ENCODE peak calls at places on chromosomes 3 and 15, in eight cellular contexts. One of them, this sample, is unnamed.

GRCh38 chr15:98727115-98728040 is 79.0 kb downstream of the IGF1R start:
- DNase-seq in endodermal cell: peak
- DNase-seq in AG10803: peak
- DNase-seq in CD14-positive monocyte: no peak
- DNase-seq in lower leg skin: peak
- DNase-seq in cardiac muscle cell: peak
- DNase-seq in AG09309: peak
- DNase-seq in mammary epithelial cell: peak
- DNase-seq in this sample: peak

GRCh38 chr3:97984061-97984460 is 11.8 kb upstream of the RIOX2 start:
- DNase-seq in endodermal cell: no peak
- DNase-seq in AG10803: no peak
- DNase-seq in CD14-positive monocyte: no peak
- DNase-seq in lower leg skin: no peak
- DNase-seq in cardiac muscle cell: no peak
- DNase-seq in AG09309: no peak
- DNase-seq in mammary epithelial cell: no peak
- DNase-seq in this sample: no peak

GRCh38 chr3:70829101-70829500 is 516.7 kb upstream of the MDFIC2 start:
- DNase-seq in endodermal cell: no peak
- DNase-seq in AG10803: peak
- DNase-seq in CD14-positive monocyte: no peak
- DNase-seq in lower leg skin: no peak
- DNase-seq in cardiac muscle cell: peak
- DNase-seq in AG09309: peak
- DNase-seq in mammary epithelial cell: no peak
- DNase-seq in this sample: no peak

GRCh38 chr15:40309344-40309862 is 1.7 kb upstream of the PLCB2 start:
- DNase-seq in endodermal cell: no peak
- DNase-seq in AG10803: no peak
- DNase-seq in CD14-positive monocyte: no peak
- DNase-seq in lower leg skin: no peak
- DNase-seq in cardiac muscle cell: no peak
- DNase-seq in AG09309: no peak
- DNase-seq in mammary epithelial cell: no peak
- DNase-seq in this sample: no peak

GRCh38 chr15:98800437-98801233 is 152.3 kb downstream of the IGF1R start:
- DNase-seq in endodermal cell: peak
- DNase-seq in AG10803: peak
- DNase-seq in CD14-positive monocyte: no peak
- DNase-seq in lower leg skin: no peak
- DNase-seq in cardiac muscle cell: peak
- DNase-seq in AG09309: peak
- DNase-seq in mammary epithelial cell: peak
- DNase-seq in this sample: no peak

GRCh38 chr3:53725308-53725995 is 120.8 kb downstream of the CHDH start:
- DNase-seq in endodermal cell: no peak
- DNase-seq in AG10803: no peak
- DNase-seq in CD14-positive monocyte: no peak
- DNase-seq in lower leg skin: no peak
- DNase-seq in cardiac muscle cell: no peak
- DNase-seq in AG09309: no peak
- DNase-seq in mammary epithelial cell: no peak
- DNase-seq in this sample: no peak

GRCh38 chr3:179321585-179322322 is 1.1 kb upstream of the ZNF639 start:
- DNase-seq in endodermal cell: peak
- DNase-seq in AG10803: peak
- DNase-seq in CD14-positive monocyte: no peak
- DNase-seq in lower leg skin: no peak
- DNase-seq in cardiac muscle cell: peak
- DNase-seq in AG09309: no peak
- DNase-seq in mammary epithelial cell: peak
- DNase-seq in this sample: no peak

GRCh38 chr3:130626021-130626420 is 109.0 kb downstream of the COL6A6 start:
- DNase-seq in endodermal cell: no peak
- DNase-seq in AG10803: peak
- DNase-seq in CD14-positive monocyte: no peak
- DNase-seq in lower leg skin: no peak
- DNase-seq in cardiac muscle cell: no peak
- DNase-seq in AG09309: no peak
- DNase-seq in mammary epithelial cell: peak
- DNase-seq in this sample: no peak

GRCh38 chr3:22858486-22858885 is 344.6 kb upstream of the UBE2E2 start:
- DNase-seq in endodermal cell: no peak
- DNase-seq in AG10803: no peak
- DNase-seq in CD14-positive monocyte: no peak
- DNase-seq in lower leg skin: no peak
- DNase-seq in cardiac muscle cell: no peak
- DNase-seq in AG09309: no peak
- DNase-seq in mammary epithelial cell: no peak
- DNase-seq in this sample: no peak

GRCh38 chr3:191331443-191331842 is 1.1 kb upstream of the UTS2B start:
- DNase-seq in endodermal cell: no peak
- DNase-seq in AG10803: peak
- DNase-seq in CD14-positive monocyte: no peak
- DNase-seq in lower leg skin: no peak
- DNase-seq in cardiac muscle cell: peak
- DNase-seq in AG09309: no peak
- DNase-seq in mammary epithelial cell: peak
- DNase-seq in this sample: no peak

GRCh38 chr3:132703733-132704132 is 18.5 kb downstream of the NPHP3 start:
- DNase-seq in endodermal cell: no peak
- DNase-seq in AG10803: no peak
- DNase-seq in CD14-positive monocyte: no peak
- DNase-seq in lower leg skin: no peak
- DNase-seq in cardiac muscle cell: no peak
- DNase-seq in AG09309: no peak
- DNase-seq in mammary epithelial cell: no peak
- DNase-seq in this sample: no peak

GRCh38 chr3:179624471-179624870 is 19.9 kb downstream of the NDUFB5 start:
- DNase-seq in endodermal cell: no peak
- DNase-seq in AG10803: no peak
- DNase-seq in CD14-positive monocyte: no peak
- DNase-seq in lower leg skin: no peak
- DNase-seq in cardiac muscle cell: no peak
- DNase-seq in AG09309: peak
- DNase-seq in mammary epithelial cell: no peak
- DNase-seq in this sample: no peak

GRCh38 chr3:155241559-155241958 is 51.9 kb downstream of the STRIT1 start:
- DNase-seq in endodermal cell: no peak
- DNase-seq in AG10803: peak
- DNase-seq in CD14-positive monocyte: no peak
- DNase-seq in lower leg skin: no peak
- DNase-seq in cardiac muscle cell: peak
- DNase-seq in AG09309: peak
- DNase-seq in mammary epithelial cell: no peak
- DNase-seq in this sample: no peak

GRCh38 chr3:179348325-179349013 is 960 bp downstream of the MFN1 start:
- DNase-seq in endodermal cell: no peak
- DNase-seq in AG10803: no peak
- DNase-seq in CD14-positive monocyte: no peak
- DNase-seq in lower leg skin: no peak
- DNase-seq in cardiac muscle cell: no peak
- DNase-seq in AG09309: no peak
- DNase-seq in mammary epithelial cell: peak
- DNase-seq in this sample: no peak

GRCh38 chr3:52388348-52388821 is 56.5 kb downstream of the SEMA3G start:
- DNase-seq in endodermal cell: peak
- DNase-seq in AG10803: no peak
- DNase-seq in CD14-positive monocyte: no peak
- DNase-seq in lower leg skin: no peak
- DNase-seq in cardiac muscle cell: no peak
- DNase-seq in AG09309: no peak
- DNase-seq in mammary epithelial cell: no peak
- DNase-seq in this sample: no peak

GRCh38 chr3:52391096-52391495 is 53.8 kb downstream of the SEMA3G start:
- DNase-seq in endodermal cell: no peak
- DNase-seq in AG10803: no peak
- DNase-seq in CD14-positive monocyte: no peak
- DNase-seq in lower leg skin: no peak
- DNase-seq in cardiac muscle cell: no peak
- DNase-seq in AG09309: no peak
- DNase-seq in mammary epithelial cell: no peak
- DNase-seq in this sample: no peak

GRCh38 chr3:52392216-52392930 is 52.5 kb downstream of the SEMA3G start:
- DNase-seq in endodermal cell: no peak
- DNase-seq in AG10803: no peak
- DNase-seq in CD14-positive monocyte: no peak
- DNase-seq in lower leg skin: no peak
- DNase-seq in cardiac muscle cell: no peak
- DNase-seq in AG09309: no peak
- DNase-seq in mammary epithelial cell: no peak
- DNase-seq in this sample: no peak

GRCh38 chr3:52387481-52387880 is 57.4 kb downstream of the SEMA3G start:
- DNase-seq in endodermal cell: no peak
- DNase-seq in AG10803: no peak
- DNase-seq in CD14-positive monocyte: no peak
- DNase-seq in lower leg skin: no peak
- DNase-seq in cardiac muscle cell: no peak
- DNase-seq in AG09309: no peak
- DNase-seq in mammary epithelial cell: no peak
- DNase-seq in this sample: no peak

DNA sequence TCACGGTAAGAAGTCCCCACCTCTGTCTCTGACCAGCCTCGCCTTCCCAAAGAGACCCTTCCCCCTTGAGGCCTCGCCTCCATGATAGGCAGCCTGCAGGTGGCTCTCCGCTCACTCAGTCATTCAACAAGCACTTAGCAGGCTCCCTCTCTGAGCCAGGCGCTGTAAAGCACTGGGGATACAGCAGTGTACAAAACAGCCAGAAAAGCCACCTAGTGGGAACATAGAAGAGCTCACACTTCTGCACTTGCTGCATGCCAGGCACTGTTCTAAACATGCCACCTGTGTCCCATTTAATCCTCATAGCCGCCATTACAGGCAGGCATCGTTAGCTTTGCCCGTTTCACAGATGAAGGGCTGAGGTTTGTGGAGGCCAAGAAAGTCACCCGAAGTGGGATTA is 56.0 kb downstream of the SEMA3G start:
- DNase-seq in endodermal cell: no peak
- DNase-seq in AG10803: no peak
- DNase-seq in CD14-positive monocyte: no peak
- DNase-seq in lower leg skin: no peak
- DNase-seq in cardiac muscle cell: no peak
- DNase-seq in AG09309: no peak
- DNase-seq in mammary epithelial cell: no peak
- DNase-seq in this sample: no peak
- TF ChIP-seq CTCF in endodermal cell: no peak
- TF ChIP-seq CTCF in AG10803: no peak
- TF ChIP-seq CTCF in CD14-positive monocyte: no peak
- TF ChIP-seq CTCF in lower leg skin: no peak
- TF ChIP-seq CTCF in cardiac muscle cell: no peak
- TF ChIP-seq CTCF in AG09309: peak
- TF ChIP-seq CTCF in mammary epithelial cell: peak
- TF ChIP-seq CTCF in this sample: no peak

DNA sequence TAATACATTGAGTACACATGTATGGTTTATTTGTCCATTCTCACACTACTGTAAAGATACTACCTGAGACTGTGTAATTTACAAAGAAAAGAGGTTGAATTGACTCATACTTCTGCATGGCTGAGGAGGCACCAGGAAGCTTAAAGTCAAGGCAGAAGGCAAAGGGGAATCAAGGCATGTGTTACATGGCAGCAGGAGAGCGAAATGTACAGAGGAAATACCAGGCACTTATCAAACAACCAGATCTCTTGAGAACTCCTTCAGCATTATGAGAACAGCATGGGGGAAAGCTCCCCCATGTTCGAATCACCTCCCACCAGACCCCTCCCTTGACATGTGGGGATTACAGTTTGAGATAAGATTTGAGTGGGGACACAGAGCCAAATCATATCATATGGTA is 666.3 kb downstream of the ZBBX start:
- DNase-seq in endodermal cell: no peak
- DNase-seq in AG10803: no peak
- DNase-seq in CD14-positive monocyte: no peak
- DNase-seq in lower leg skin: no peak
- DNase-seq in cardiac muscle cell: no peak
- DNase-seq in AG09309: no peak
- DNase-seq in mammary epithelial cell: no peak
- DNase-seq in this sample: no peak
- TF ChIP-seq CTCF in endodermal cell: no peak
- TF ChIP-seq CTCF in AG10803: no peak
- TF ChIP-seq CTCF in CD14-positive monocyte: no peak
- TF ChIP-seq CTCF in lower leg skin: no peak
- TF ChIP-seq CTCF in cardiac muscle cell: no peak
- TF ChIP-seq CTCF in AG09309: no peak
- TF ChIP-seq CTCF in mammary epithelial cell: no peak
- TF ChIP-seq CTCF in this sample: no peak

GRCh38 chr3:153601422-153601853 is 439.4 kb downstream of the RAP2B start:
- DNase-seq in endodermal cell: no peak
- DNase-seq in AG10803: no peak
- DNase-seq in CD14-positive monocyte: no peak
- DNase-seq in lower leg skin: no peak
- DNase-seq in cardiac muscle cell: peak
- DNase-seq in AG09309: no peak
- DNase-seq in mammary epithelial cell: no peak
- DNase-seq in this sample: no peak

GRCh38 chr3:153599685-153600084 is 437.7 kb downstream of the RAP2B start:
- DNase-seq in endodermal cell: no peak
- DNase-seq in AG10803: peak
- DNase-seq in CD14-positive monocyte: no peak
- DNase-seq in lower leg skin: no peak
- DNase-seq in cardiac muscle cell: peak
- DNase-seq in AG09309: peak
- DNase-seq in mammary epithelial cell: peak
- DNase-seq in this sample: no peak

DNA sequence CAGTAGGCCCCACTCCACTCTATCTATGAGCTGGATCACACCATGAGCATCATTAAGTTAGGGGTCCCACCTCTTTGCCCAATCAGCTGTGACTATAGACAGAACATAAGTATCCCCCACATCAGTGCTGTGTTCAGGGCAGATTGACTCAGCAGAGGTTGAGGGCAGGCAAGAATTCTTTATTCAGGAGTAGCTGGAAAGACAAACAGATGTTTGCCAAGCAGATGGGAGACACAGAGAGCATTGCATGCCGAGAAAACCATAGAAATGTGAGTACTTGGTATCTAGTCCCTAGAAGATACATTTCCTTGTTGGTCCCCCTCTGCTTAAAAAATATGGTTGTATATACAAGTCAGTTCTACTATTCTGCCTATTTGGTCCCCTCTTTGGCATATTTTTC is 440.8 kb downstream of the RAP2B start:
- DNase-seq in endodermal cell: no peak
- DNase-seq in AG10803: peak
- DNase-seq in CD14-positive monocyte: no peak
- DNase-seq in lower leg skin: no peak
- DNase-seq in cardiac muscle cell: no peak
- DNase-seq in AG09309: no peak
- DNase-seq in mammary epithelial cell: no peak
- DNase-seq in this sample: no peak
- TF ChIP-seq CTCF in endodermal cell: no peak
- TF ChIP-seq CTCF in AG10803: no peak
- TF ChIP-seq CTCF in CD14-positive monocyte: no peak
- TF ChIP-seq CTCF in lower leg skin: no peak
- TF ChIP-seq CTCF in cardiac muscle cell: no peak
- TF ChIP-seq CTCF in AG09309: no peak
- TF ChIP-seq CTCF in mammary epithelial cell: no peak
- TF ChIP-seq CTCF in this sample: no peak

DNA sequence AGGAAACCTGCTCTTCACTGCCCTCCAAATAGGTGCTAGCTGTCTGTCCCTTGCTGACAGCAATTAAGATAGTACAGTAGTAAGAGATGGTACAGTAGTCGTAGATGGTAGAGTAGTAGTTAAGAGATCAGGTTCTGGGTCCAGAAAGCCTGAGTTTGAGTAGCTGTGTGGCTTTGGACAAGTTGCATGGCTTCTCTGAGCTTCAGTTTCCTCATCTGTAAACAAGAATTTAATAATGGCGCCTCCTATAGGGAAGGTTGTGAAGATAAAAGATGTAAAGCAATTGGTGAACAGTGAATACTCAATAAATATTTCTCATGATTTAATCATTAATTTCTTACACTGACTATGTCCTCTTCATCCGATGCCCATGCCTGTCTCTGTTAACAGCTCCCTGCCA is 86.9 kb upstream of the BCL6 start:
- DNase-seq in endodermal cell: no peak
- DNase-seq in AG10803: no peak
- DNase-seq in CD14-positive monocyte: no peak
- DNase-seq in lower leg skin: no peak
- DNase-seq in cardiac muscle cell: no peak
- DNase-seq in AG09309: no peak
- DNase-seq in mammary epithelial cell: no peak
- DNase-seq in this sample: no peak
- TF ChIP-seq CTCF in endodermal cell: peak
- TF ChIP-seq CTCF in AG10803: no peak
- TF ChIP-seq CTCF in CD14-positive monocyte: peak
- TF ChIP-seq CTCF in lower leg skin: no peak
- TF ChIP-seq CTCF in cardiac muscle cell: no peak
- TF ChIP-seq CTCF in AG09309: no peak
- TF ChIP-seq CTCF in mammary epithelial cell: no peak
- TF ChIP-seq CTCF in this sample: no peak